ENCODE peak calls at places on chromosome 21, in ten cellular contexts. D is thoracic aorta, C is breast epithelium, P is AG04450, X is Peyer's patch, O is fibroblast of mammary gland, L is right lobe of liver, N is transverse colon, M is cardiac fibroblast, E is GM20000. J is an unnamed sample.

GRCh38 chr21:40795313-40795712 is 51.6 kb downstream of the DSCAM start:
- DNase-seq in D (no peak), C (no peak), P (no peak), X (no peak), O (no peak), L (no peak), N (no peak), M (no peak), E (no peak), J (no peak)

GRCh38 chr21:35324372-35325220 is 275.5 kb upstream of the RUNX1 start:
- DNase-seq in D (no peak), C (no peak), P (no peak), X (no peak), O (peak; percentile 65), L (no peak), N (peak; percentile 14), M (peak; percentile 72), E (no peak), J (peak; percentile 78)

GRCh38 chr21:31665397-31665796 is 5.9 kb downstream of the SOD1 start:
- DNase-seq in D (no peak), C (no peak), P (no peak), X (no peak), O (peak; percentile 50), L (no peak), N (no peak), M (peak; percentile 35), E (no peak), J (no peak)

GRCh38 chr21:32083175-32083574 is 195.7 kb downstream of the MIS18A start:
- DNase-seq in D (no peak), C (no peak), P (no peak), X (no peak), O (no peak), L (no peak), N (no peak), M (peak; percentile 8), E (no peak), J (no peak)

GRCh38 chr21:42346441-42346840 is 4.4 kb downstream of the TFF2 start:
- DNase-seq in D (no peak), C (no peak), P (no peak), X (no peak), O (no peak), L (no peak), N (no peak), M (no peak), E (no peak), J (no peak)

GRCh38 chr21:36470294-36470693 is 9.6 kb downstream of the CLDN14 start:
- DNase-seq in D (no peak), C (no peak), P (no peak), X (no peak), O (no peak), L (no peak), N (no peak), M (no peak), E (no peak), J (no peak)

GRCh38 chr21:42218836-42219605 is at the start of gene ABCG1:
- DNase-seq in D (no peak), C (no peak), P (no peak), X (peak; percentile 82), O (no peak), L (peak; percentile 69), N (peak; percentile 73), M (peak; percentile 29), E (peak; percentile 63), J (no peak)

GRCh38 chr21:20789696-20790095 is 208.5 kb upstream of the NCAM2 start:
- DNase-seq in D (no peak), C (no peak), P (no peak), X (no peak), O (peak; percentile 71), L (no peak), N (no peak), M (peak; percentile 45), E (no peak), J (no peak)

GRCh38 chr21:14707265-14708020 is 161.3 kb upstream of the SAMSN1 start:
- DNase-seq in D (no peak), C (no peak), P (no peak), X (no peak), O (no peak), L (no peak), N (no peak), M (no peak), E (no peak), J (no peak)

GRCh38 chr21:35833991-35834390 is 226.3 kb downstream of the SETD4 start:
- DNase-seq in D (no peak), C (no peak), P (no peak), X (no peak), O (no peak), L (no peak), N (no peak), M (peak; percentile 17), E (no peak), J (no peak)

GRCh38 chr21:26840912-26841311 is 4.3 kb downstream of the ADAMTS1 start:
- DNase-seq in D (peak; percentile 56), C (peak; percentile 65), P (no peak), X (no peak), O (peak; percentile 86), L (no peak), N (no peak), M (peak; percentile 89), E (no peak), J (peak; percentile 82)
- TF ChIP-seq CTCF in D (peak; percentile 18), C (no peak), P (no peak), X (no peak), O (peak; percentile 9), L (no peak), N (no peak), M (no peak), E (no peak), J (peak; percentile 46)

GRCh38 chr21:38329176-38329575 is 72.4 kb downstream of the KCNJ15 start:
- DNase-seq in D (no peak), C (no peak), P (no peak), X (no peak), O (no peak), L (no peak), N (no peak), M (no peak), E (no peak), J (no peak)

GRCh38 chr21:38334866-38335265 is 78.1 kb downstream of the KCNJ15 start:
- DNase-seq in D (no peak), C (no peak), P (no peak), X (no peak), O (no peak), L (peak; percentile 86), N (no peak), M (no peak), E (no peak), J (no peak)

GRCh38 chr21:38337793-38338192 is 81.0 kb downstream of the KCNJ15 start:
- DNase-seq in D (no peak), C (no peak), P (no peak), X (no peak), O (no peak), L (no peak), N (no peak), M (no peak), E (no peak), J (no peak)

GRCh38 chr21:38330671-38331070 is 73.9 kb downstream of the KCNJ15 start:
- DNase-seq in D (no peak), C (no peak), P (no peak), X (no peak), O (peak; percentile 51), L (no peak), N (no peak), M (no peak), E (no peak), J (peak; percentile 17)

GRCh38 chr21:38333290-38334272 is 76.8 kb downstream of the KCNJ15 start:
- DNase-seq in D (no peak), C (no peak), P (no peak), X (no peak), O (peak; percentile 53), L (peak; percentile 82), N (no peak), M (peak; percentile 56), E (no peak), J (no peak)
- TF ChIP-seq CTCF in D (no peak), C (no peak), P (peak; percentile 43), X (no peak), O (peak; percentile 38), L (peak; percentile 39), N (no peak), M (peak; percentile 44), E (no peak), J (peak; percentile 64)

GRCh38 chr21:44984792-44985440 is 45.1 kb downstream of the SLX9 start:
- DNase-seq in D (no peak), C (no peak), P (no peak), X (no peak), O (no peak), L (peak; percentile 52), N (no peak), M (no peak), E (no peak), J (no peak)

GRCh38 chr21:44985441-44986401 is 45.9 kb downstream of the SLX9 start:
- DNase-seq in D (no peak), C (no peak), P (no peak), X (peak; percentile 44), O (no peak), L (peak; percentile 46), N (no peak), M (no peak), E (no peak), J (no peak)

GRCh38 chr21:44984428-44984791 is 44.6 kb downstream of the SLX9 start:
- DNase-seq in D (no peak), C (no peak), P (no peak), X (no peak), O (no peak), L (peak; percentile 50), N (no peak), M (no peak), E (no peak), J (no peak)

GRCh38 chr21:44982558-44983244 is 42.9 kb downstream of the SLX9 start:
- DNase-seq in D (peak; percentile 77), C (no peak), P (no peak), X (no peak), O (no peak), L (peak; percentile 57), N (no peak), M (peak; percentile 93), E (no peak), J (peak; percentile 7)

GRCh38 chr21:44983421-44984206 is 43.8 kb downstream of the SLX9 start:
- DNase-seq in D (no peak), C (no peak), P (no peak), X (no peak), O (no peak), L (no peak), N (no peak), M (no peak), E (no peak), J (no peak)
- TF ChIP-seq CTCF in D (no peak), C (no peak), P (peak; percentile 2), X (no peak), O (no peak), L (no peak), N (no peak), M (no peak), E (no peak), J (peak; percentile 15)

DNA sequence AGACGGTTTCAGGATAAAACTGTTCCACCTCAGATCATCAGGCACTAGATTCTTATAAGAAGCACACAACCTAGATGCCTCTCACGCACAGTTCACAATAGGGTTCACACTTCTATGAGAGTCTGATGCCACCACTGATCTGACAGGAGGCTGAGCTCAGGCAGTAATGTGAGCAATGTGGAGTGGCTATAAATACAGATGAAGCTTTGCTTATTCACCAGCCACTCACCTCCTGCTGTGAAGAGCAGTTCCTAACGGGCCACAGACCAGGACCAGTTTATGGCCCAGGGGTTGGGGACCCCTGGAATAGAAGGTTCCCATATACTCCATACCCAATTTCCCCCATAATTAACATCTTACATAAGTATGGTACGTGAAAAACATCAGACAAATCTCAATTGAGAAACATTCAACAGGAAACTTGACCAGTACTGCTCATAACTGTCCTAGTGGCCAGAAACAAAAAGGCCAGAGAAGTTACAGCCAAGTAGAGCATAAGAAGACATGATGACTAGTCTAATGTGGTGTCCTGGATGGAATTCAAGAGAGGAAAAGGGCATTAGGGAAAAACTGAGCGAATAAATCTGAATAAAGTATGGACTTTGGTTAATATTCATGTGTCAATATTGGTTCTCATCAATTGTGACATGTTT is 24.7 kb upstream of the IGSF5 start:
- DNase-seq in D (no peak), C (no peak), P (no peak), X (no peak), O (peak; percentile 9), L (no peak), N (no peak), M (no peak), E (no peak), J (peak; percentile 50)
- TF ChIP-seq CTCF in D (no peak), C (no peak), P (peak; percentile 22), X (no peak), O (no peak), L (no peak), N (no peak), M (no peak), E (no peak), J (peak; percentile 63)

J was measured in HFFc6.